ENCODE peak calls at places on chromosome 14, in five cellular contexts. U is left lung, Z is MG63, C is left ventricle myocardium inferior, Q is aorta. F is an unnamed sample. For H3K9me3 and H3K36me3, the result is how much of the 10 kb centered on the place peaks cover.

GRCh38 chr14:21852061-21852664 is 178.5 kb upstream of the OR4E1 start:
- DNase-seq in Z (no peak), Q (no peak), C (no peak), U (no peak), F (no peak)

GRCh38 chr14:54395716-54396115 is 1.1 kb upstream of the CDKN3 start:
- DNase-seq in U (no peak), C (no peak), Q (no peak), Z (no peak), F (no peak)

GRCh38 chr14:73116079-73116665 is 20.1 kb upstream of the PSEN1 start:
- DNase-seq in Z (no peak), C (no peak), U (no peak), Q (no peak), F (no peak)

GRCh38 chr14:36820111-36820709 is 158.6 kb downstream of the PAX9 start:
- DNase-seq in C (no peak), Q (no peak), U (no peak), Z (peak), F (no peak)

GRCh38 chr14:75643985-75644384 is 16.7 kb downstream of the ERG28 start:
- DNase-seq in Q (no peak), Z (no peak), U (no peak), C (no peak), F (no peak)

GRCh38 chr14:25537846-25538455 is 488.0 kb upstream of the STXBP6 start:
- DNase-seq in Z (peak), C (no peak), U (no peak), Q (no peak), F (peak)

GRCh38 chr14:101175731-101176534 is 272.4 kb upstream of the RTL1 start:
- DNase-seq in Z (no peak), C (no peak), U (peak), Q (no peak), F (no peak)

GRCh38 chr14:36944307-36945010 is 227.9 kb downstream of the SLC25A21 start:
- DNase-seq in C (no peak), U (no peak), Q (no peak), Z (peak), F (peak)

GRCh38 chr14:60658116-60658515 is 8.8 kb upstream of the SIX1 start:
- DNase-seq in U (no peak), Z (no peak), Q (no peak), C (no peak), F (no peak)

GRCh38 chr14:94081386-94081820 is 293 bp downstream of the IFI27L1 start:
- DNase-seq in U (no peak), Z (no peak), Q (no peak), C (no peak), F (no peak)

GRCh38 chr14:102530828-102531478 is 21.4 kb upstream of the ANKRD9 start:
- DNase-seq in Z (no peak), Q (no peak), U (no peak), C (no peak), F (no peak)

GRCh38 chr14:94309721-94310120 is 13.4 kb downstream of the SERPINA6 start:
- DNase-seq in Z (no peak), Q (no peak), U (no peak), C (no peak), F (no peak)

GRCh38 chr14:22849212-22849819 is 12.9 kb downstream of the MMP14 start:
- DNase-seq in Q (peak), Z (peak), C (peak), U (no peak), F (no peak)

GRCh38 chr14:63257299-63257698 is 53.1 kb downstream of the RHOJ start:
- DNase-seq in U (no peak), C (no peak), Q (no peak), Z (no peak), F (no peak)

GRCh38 chr14:30242742-30243141 is 315.1 kb upstream of the PRKD1 start:
- DNase-seq in Z (no peak), Q (no peak), C (no peak), U (no peak), F (no peak)

GRCh38 chr14:73188501-73188903 is 48.8 kb upstream of the PAPLN start:
- DNase-seq in U (no peak), C (no peak), Z (peak), Q (no peak), F (peak)

GRCh38 chr14:60151715-60152114 is 13.5 kb downstream of the DHRS7 start:
- DNase-seq in Q (peak), U (peak), C (peak), Z (peak), F (peak)

GRCh38 chr14:54782803-54783659 is 119.6 kb downstream of the GCH1 start:
- DNase-seq in C (no peak), Q (no peak), Z (no peak), U (no peak), F (no peak)

GRCh38 chr14:98167702-98168101 is 1104.3 kb downstream of the BCL11B start:
- DNase-seq in U (no peak), C (no peak), Z (no peak), Q (no peak), F (no peak)

GRCh38 chr14:71726639-71727085 is 205.6 kb upstream of the RGS6 start:
- DNase-seq in C (no peak), Z (no peak), U (no peak), Q (no peak), F (no peak)

GRCh38 chr14:95311752-95312151 is 8.0 kb downstream of the CLMN start:
- DNase-seq in Q (peak), U (no peak), C (no peak), Z (no peak), F (peak)

GRCh38 chr14:90666571-90666970 is 149.7 kb downstream of the TTC7B start:
- DNase-seq in Z (no peak), C (no peak), U (no peak), Q (no peak), F (no peak)

GRCh38 chr14:103846569-103847438 is 571 bp downstream of the PPP1R13B start:
- DNase-seq in Q (peak), Z (peak), C (peak), U (peak), F (no peak)

GRCh38 chr14:63852817-63853730 is at the start of gene SYNE2:
- DNase-seq in Z (peak), Q (peak), C (peak), U (peak), F (peak)

GRCh38 chr14:81330619-81331122 is 69.5 kb downstream of the STON2 start:
- DNase-seq in Q (no peak), Z (no peak), U (no peak), C (no peak), F (no peak)

GRCh38 chr14:56666716-56667115 is 87.1 kb downstream of the TMEM260 start:
- DNase-seq in C (no peak), U (no peak), Q (no peak), Z (no peak), F (peak)

GRCh38 chr14:24848427-24848826 is 201.5 kb downstream of the STXBP6 start:
- DNase-seq in U (no peak), Z (no peak), Q (no peak), C (no peak), F (no peak)

GRCh38 chr14:70045296-70045695 is 143.5 kb downstream of the SLC8A3 start:
- DNase-seq in Z (no peak), Q (no peak), C (no peak), U (no peak), F (no peak)

GRCh38 chr14:61264022-61264571 is 17.0 kb downstream of the TMEM30B start:
- DNase-seq in U (no peak), C (no peak), Q (no peak), Z (no peak), F (no peak)

GRCh38 chr14:104373055-104373854 is 206.3 kb upstream of the C14orf180 start:
- DNase-seq in C (no peak), Q (no peak), U (peak), Z (no peak), F (no peak)

GRCh38 chr14:55373784-55374725 is 37.6 kb downstream of the ATG14 start:
- DNase-seq in U (no peak), Z (no peak), Q (no peak), C (no peak), F (peak)

GRCh38 chr14:100900837-100901390 is 2.6 kb downstream of the RTL1 start:
- DNase-seq in Z (peak), C (no peak), Q (peak), U (no peak), F (peak)

GRCh38 chr14:57389646-57390036 is 745 bp upstream of the NAA30 start:
- DNase-seq in U (no peak), C (no peak), Q (no peak), Z (no peak), F (no peak)

GRCh38 chr14:65084554-65085190 is 17.6 kb downstream of the MAX start:
- DNase-seq in C (no peak), Z (no peak), Q (no peak), U (no peak), F (no peak)
- H3K9me3 ChIP-seq in C (under half), Z (under half), Q (under half), U (under half), F (under half)

GRCh38 chr14:34766060-34766459 is 51.7 kb upstream of the CFL2 start:
- DNase-seq in C (no peak), Q (no peak), U (no peak), Z (no peak), F (no peak)

GRCh38 chr14:34770901-34771300 is 56.5 kb upstream of the CFL2 start:
- DNase-seq in Z (no peak), U (no peak), Q (no peak), C (no peak), F (no peak)

DNA sequence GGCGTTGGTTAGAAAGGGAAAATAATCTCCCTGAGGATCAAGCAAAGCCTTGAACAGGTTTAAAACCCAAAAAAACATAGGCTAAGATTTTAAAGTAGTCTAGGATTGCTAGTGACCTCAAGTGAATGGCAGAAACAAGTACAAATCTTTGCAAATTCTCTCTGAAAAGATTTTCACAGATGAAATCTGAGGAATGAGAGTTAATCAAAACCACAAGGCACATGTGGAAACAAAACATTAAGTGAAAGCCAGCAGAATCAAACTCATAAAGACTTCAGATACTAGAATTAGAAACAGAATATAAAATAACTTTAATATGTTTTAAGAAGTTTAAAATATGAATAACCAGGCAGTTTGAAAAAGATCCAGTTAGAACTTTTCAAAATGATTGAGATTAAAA is 52.2 kb upstream of the CFL2 start:
- DNase-seq in C (no peak), U (no peak), Z (no peak), Q (no peak), F (no peak)
- H3K36me3 ChIP-seq in C (half or more), U (under half), Z (under half), Q (under half), F (under half)

DNA sequence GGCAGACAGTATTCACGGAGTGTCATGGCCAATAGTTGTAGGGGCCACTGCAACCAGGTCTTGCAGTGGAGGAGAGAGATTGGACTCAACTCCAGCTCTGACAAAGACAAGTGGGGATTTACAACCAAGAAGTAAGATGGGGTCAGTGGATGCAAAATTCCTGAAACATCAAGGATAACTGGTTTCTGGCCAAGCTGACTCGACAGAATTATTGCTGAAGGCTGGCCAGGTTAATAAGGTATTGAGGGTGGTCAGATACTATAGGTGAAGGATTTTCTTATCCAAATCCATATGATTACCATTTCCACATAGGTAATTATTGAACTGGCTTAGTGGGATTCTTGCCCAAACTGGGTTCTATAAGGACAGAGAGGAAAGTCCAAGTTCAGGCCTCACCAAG is 64.9 kb upstream of the FOXG1 start:
- DNase-seq in Q (no peak), C (no peak), Z (no peak), U (no peak), F (no peak)
- H3K9me3 ChIP-seq in Q (under half), C (under half), Z (under half), U (under half), F (under half)

DNA sequence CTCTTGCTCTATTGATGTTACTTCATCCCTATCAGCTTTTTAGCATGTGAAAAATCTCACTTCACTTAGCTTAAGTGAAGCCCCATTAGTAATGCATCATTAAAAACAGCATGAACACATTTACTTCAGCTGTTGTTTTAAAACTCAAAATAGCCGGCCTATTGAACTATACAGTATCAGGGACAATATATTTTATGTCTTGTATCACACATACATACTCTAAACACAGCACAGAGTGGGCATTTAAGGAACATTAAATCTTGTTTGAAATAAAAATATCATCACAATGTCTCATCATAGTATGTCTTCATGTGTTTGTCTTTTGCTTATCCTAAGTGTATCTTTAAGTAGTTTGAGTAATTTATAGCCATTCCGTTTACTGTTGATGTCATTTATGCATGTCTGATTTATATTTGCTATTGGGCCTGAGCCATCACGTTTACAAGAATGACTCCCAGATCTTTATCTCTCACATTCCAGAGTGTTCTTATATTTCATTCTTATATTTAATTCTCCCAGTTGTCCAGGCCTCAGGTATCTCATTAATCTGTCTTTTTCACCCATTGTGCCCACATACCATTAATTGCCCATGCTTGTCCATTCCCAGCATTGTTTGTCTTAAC is 57.5 kb downstream of the ARHGAP5 start:
- DNase-seq in Q (no peak), C (no peak), Z (no peak), U (no peak), F (no peak)
- H3K36me3 ChIP-seq in Q (under half), C (half or more), Z (under half), U (under half), F (under half)

GRCh38 chr14:29064305-29064704 is 297.7 kb downstream of the FOXG1 start:
- DNase-seq in U (no peak), C (no peak), Z (no peak), Q (no peak), F (no peak)
- H3K9me3 ChIP-seq in U (under half), C (under half), Z (under half), Q (under half), F (under half)

GRCh38 chr14:50425105-50425504 is 28.4 kb upstream of the CDKL1 start:
- DNase-seq in Q (no peak), C (no peak), U (no peak), Z (no peak), F (no peak)
- H3K36me3 ChIP-seq in Q (under half), C (half or more), U (under half), Z (under half), F (half or more)

DNA sequence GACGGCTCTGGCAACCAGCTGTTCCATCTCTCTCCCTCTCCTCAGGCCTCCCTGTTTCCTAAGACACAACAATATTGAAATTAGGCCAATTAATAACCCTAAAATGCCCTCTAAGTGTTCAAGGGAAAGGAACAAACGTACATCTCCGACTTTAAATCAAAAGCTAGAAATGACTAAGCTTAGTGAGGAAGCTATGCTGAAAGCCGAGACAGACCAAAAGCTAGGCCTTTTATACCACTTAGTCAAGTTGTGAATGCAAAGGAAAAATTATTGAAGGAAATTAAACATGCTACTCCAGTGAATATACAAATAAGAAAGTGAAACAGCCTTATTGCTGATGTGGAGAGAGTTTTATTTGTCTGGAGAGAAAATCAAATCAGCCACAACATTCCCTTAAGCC is 61.8 kb upstream of the CATSPERB start:
- DNase-seq in C (no peak), Z (no peak), Q (no peak), U (no peak), F (no peak)
- H3K9me3 ChIP-seq in C (under half), Z (under half), Q (under half), U (under half), F (under half)

GRCh38 chr14:88599761-88600439 is 37.1 kb downstream of the ZC3H14 start:
- DNase-seq in Z (no peak), U (no peak), C (no peak), Q (no peak), F (no peak)

GRCh38 chr14:88599321-88599720 is 36.5 kb downstream of the ZC3H14 start:
- DNase-seq in U (no peak), Q (no peak), Z (no peak), C (no peak), F (no peak)

GRCh38 chr14:88607829-88608228 is 45.0 kb downstream of the ZC3H14 start:
- DNase-seq in U (no peak), Q (no peak), Z (no peak), C (no peak), F (no peak)

GRCh38 chr14:88605594-88605993 is 42.8 kb downstream of the ZC3H14 start:
- DNase-seq in Q (no peak), C (no peak), U (no peak), Z (no peak), F (no peak)

GRCh38 chr14:88604213-88604612 is 41.4 kb downstream of the ZC3H14 start:
- DNase-seq in U (no peak), Q (no peak), Z (no peak), C (no peak), F (no peak)
- H3K36me3 ChIP-seq in U (under half), Q (under half), Z (under half), C (half or more), F (half or more)

DNA sequence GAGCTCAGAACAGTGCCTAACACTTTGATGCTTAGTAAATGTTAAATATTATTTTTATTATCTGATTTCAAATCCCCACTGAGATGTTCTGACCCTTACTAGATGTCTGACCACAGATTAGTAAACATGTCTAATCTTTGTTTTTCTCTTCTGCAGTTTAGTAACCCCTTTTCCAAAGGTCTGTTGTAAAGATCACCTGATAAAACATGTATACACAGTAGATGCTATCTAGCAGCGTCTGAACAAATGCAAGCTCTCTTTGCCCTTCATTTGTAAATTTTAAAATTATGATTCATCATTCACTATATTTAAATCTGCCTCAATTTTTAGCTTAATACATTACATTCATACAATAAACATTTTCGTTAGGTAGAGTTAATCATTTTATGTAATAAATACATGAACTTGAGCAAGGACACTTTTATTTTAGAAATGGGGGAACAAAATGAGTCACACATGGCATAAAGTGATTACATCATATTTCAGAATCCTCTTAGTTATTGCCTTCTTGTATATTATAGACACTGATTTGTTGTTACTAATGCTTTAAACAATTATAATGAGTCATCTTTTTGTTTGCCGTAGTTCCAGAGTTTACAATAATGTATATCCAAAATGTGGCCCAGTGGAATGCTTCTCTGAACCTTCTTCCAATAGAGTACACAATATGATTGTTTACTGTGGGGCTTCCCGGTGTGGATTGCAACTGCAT is 1.7 kb upstream of the OR4K5 start:
- DNase-seq in C (no peak), Q (no peak), U (no peak), Z (peak), F (no peak)
- H3K9me3 ChIP-seq in C (under half), Q (under half), U (under half), Z (under half), F (under half)